ENCODE peak calls at places on chromosome 9, in eight cellular contexts. Z is EL; A is thyroid gland; Q is T-helper 9 cell; M is GM12865; R is naive thymus-derived CD8-positive, alpha-beta T cell; K is NCI-H774; D is Caki2. J is an unnamed sample.

GRCh38 chr9:121686930-121687541 is 35.6 kb downstream of the DAB2IP start:
- DNase-seq in Z (peak), A (peak), Q (no peak), M (peak), R (peak), K (peak), D (peak), J (no peak)

GRCh38 chr9:6410653-6411052 is 2.3 kb upstream of the UHRF2 start:
- DNase-seq in Z (no peak), A (no peak), Q (no peak), M (no peak), R (no peak), K (no peak), D (no peak), J (no peak)

GRCh38 chr9:84711936-84712335 is 42.4 kb downstream of the NTRK2 start:
- DNase-seq in Z (peak), A (peak), Q (no peak), M (peak), R (no peak), K (peak), D (peak), J (no peak)

GRCh38 chr9:32581512-32582143 is 8.7 kb upstream of the NDUFB6 start:
- DNase-seq in Z (peak), A (peak), Q (no peak), M (peak), R (no peak), K (peak), D (no peak), J (no peak)

GRCh38 chr9:26779072-26779471 is 113.5 kb downstream of the CAAP1 start:
- DNase-seq in Z (peak), A (no peak), Q (no peak), M (no peak), R (no peak), K (no peak), D (no peak), J (no peak)

GRCh38 chr9:109182940-109183798 is 16.1 kb upstream of the FRRS1L start:
- DNase-seq in Z (peak), A (peak), Q (no peak), M (peak), R (no peak), K (no peak), D (peak), J (no peak)

GRCh38 chr9:131734781-131735180 is 5.1 kb downstream of the RAPGEF1 start:
- DNase-seq in Z (no peak), A (no peak), Q (no peak), M (peak), R (no peak), K (no peak), D (no peak), J (no peak)

GRCh38 chr9:6502399-6502798 is 89.4 kb downstream of the UHRF2 start:
- DNase-seq in Z (no peak), A (no peak), Q (no peak), M (no peak), R (no peak), K (no peak), D (no peak), J (no peak)

GRCh38 chr9:33177633-33178032 is 10.5 kb upstream of the B4GALT1 start:
- DNase-seq in Z (no peak), A (no peak), Q (no peak), M (no peak), R (no peak), K (no peak), D (peak), J (no peak)

GRCh38 chr9:108478871-108479332 is 376.9 kb downstream of the ACTL7B start:
- DNase-seq in Z (peak), A (no peak), Q (no peak), M (peak), R (no peak), K (no peak), D (peak), J (no peak)

GRCh38 chr9:79570449-79571308 is 1.1 kb upstream of the TLE4 start:
- DNase-seq in Z (peak), A (peak), Q (no peak), M (peak), R (peak), K (no peak), D (no peak), J (no peak)

GRCh38 chr9:84575705-84576104 is 93.8 kb upstream of the NTRK2 start:
- DNase-seq in Z (no peak), A (no peak), Q (no peak), M (no peak), R (no peak), K (no peak), D (no peak), J (no peak)

GRCh38 chr9:80147866-80148265 is 576.1 kb downstream of the TLE4 start:
- DNase-seq in Z (no peak), A (no peak), Q (no peak), M (no peak), R (no peak), K (no peak), D (no peak), J (no peak)

GRCh38 chr9:121445986-121446385 is 53.7 kb downstream of the GGTA1 start:
- DNase-seq in Z (no peak), A (no peak), Q (no peak), M (peak), R (no peak), K (no peak), D (no peak), J (no peak)

GRCh38 chr9:132074736-132075135 is 4.9 kb downstream of the MED27 start:
- DNase-seq in Z (peak), A (no peak), Q (no peak), M (no peak), R (no peak), K (no peak), D (peak), J (no peak)

GRCh38 chr9:81861644-81862043 is 66.6 kb upstream of the SPATA31D4 start:
- DNase-seq in Z (peak), A (no peak), Q (no peak), M (no peak), R (no peak), K (no peak), D (no peak), J (no peak)

GRCh38 chr9:4281676-4282075 is 18.2 kb downstream of the GLIS3 start:
- DNase-seq in Z (no peak), A (no peak), Q (no peak), M (no peak), R (no peak), K (no peak), D (no peak), J (no peak)

GRCh38 chr9:87682085-87682484 is 43.8 kb upstream of the CTSL start:
- DNase-seq in Z (no peak), A (no peak), Q (no peak), M (no peak), R (no peak), K (no peak), D (no peak), J (no peak)

GRCh38 chr9:105901514-105902109 is 207.3 kb downstream of the TMEM38B start:
- DNase-seq in Z (peak), A (peak), Q (no peak), M (peak), R (no peak), K (peak), D (peak), J (no peak)

GRCh38 chr9:20319641-20320337 is 302.5 kb downstream of the MLLT3 start:
- DNase-seq in Z (peak), A (peak), Q (no peak), M (no peak), R (no peak), K (peak), D (peak), J (no peak)

GRCh38 chr9:130288926-130289705 is 23.6 kb downstream of the HMCN2 start:
- DNase-seq in Z (no peak), A (peak), Q (no peak), M (no peak), R (peak), K (no peak), D (no peak), J (no peak)

GRCh38 chr9:98087420-98088354 is 31.2 kb downstream of the NANS start:
- DNase-seq in Z (no peak), A (peak), Q (no peak), M (no peak), R (no peak), K (no peak), D (no peak), J (no peak)

GRCh38 chr9:82923410-82924242 is 139.3 kb downstream of the RASEF start:
- DNase-seq in Z (peak), A (peak), Q (no peak), M (no peak), R (no peak), K (peak), D (peak), J (no peak)

GRCh38 chr9:70534058-70534457 is 119.6 kb upstream of the KLF9 start:
- DNase-seq in Z (peak), A (no peak), Q (no peak), M (no peak), R (no peak), K (no peak), D (no peak), J (no peak)

GRCh38 chr9:122126340-122127333 is 32.9 kb downstream of the NDUFA8 start:
- DNase-seq in Z (peak), A (no peak), Q (no peak), M (no peak), R (peak), K (no peak), D (no peak), J (no peak)

GRCh38 chr9:127828262-127829031 is 25.8 kb downstream of the FPGS start:
- DNase-seq in Z (peak), A (peak), Q (no peak), M (no peak), R (no peak), K (peak), D (peak), J (no peak)

GRCh38 chr9:673264-673965 is 168.1 kb upstream of the DMRT1 start:
- DNase-seq in Z (no peak), A (no peak), Q (no peak), M (no peak), R (no peak), K (no peak), D (no peak), J (no peak)

GRCh38 chr9:130138791-130139190 is 33.4 kb upstream of the NCS1 start:
- DNase-seq in Z (peak), A (peak), Q (no peak), M (no peak), R (no peak), K (no peak), D (no peak), J (no peak)

GRCh38 chr9:99249619-99250018 is 27.5 kb downstream of the SEC61B start:
- DNase-seq in Z (peak), A (no peak), Q (no peak), M (peak), R (no peak), K (no peak), D (no peak), J (no peak)

J was measured in stimulated activated CD8-positive, alpha-beta memory T cell treated with anti-CD3 and anti-CD28 coated beads, Interleukin-4, amount 100 ng/mL, for 1 hour.